ENCODE peak calls at places on chromosomes 7 and 10, in six cellular contexts. G is astrocyte, O is tibial artery, Y is HepG2, J is adrenal gland, V is psoas muscle. B is an unnamed sample.

GRCh38 chr7:31982962-31983361 is 87.2 kb downstream of the PDE1C start:
- DNase-seq in J (no peak), G (no peak), V (no peak), Y (no peak), O (no peak), B (no peak)

GRCh38 chr10:86287966-86288579 is 78.5 kb downstream of the GRID1 start:
- DNase-seq in J (peak; percentile 9), O (peak; percentile 13), Y (no peak), V (no peak), G (no peak), B (no peak)

GRCh38 chr10:97534746-97535367 is 36.1 kb downstream of the UBTD1 start:
- DNase-seq in V (peak; percentile 75), J (peak; percentile 46), O (no peak), Y (peak; percentile 44), G (no peak), B (peak; percentile 40)

GRCh38 chr10:28796606-28797512 is 119.5 kb downstream of the BAMBI start:
- DNase-seq in Y (no peak), O (peak; percentile 81), V (peak; percentile 59), G (peak; percentile 75), J (peak; percentile 87), B (peak; percentile 52)

GRCh38 chr10:24625778-24626177 is 97.9 kb downstream of the ARHGAP21 start:
- DNase-seq in O (no peak), G (no peak), Y (no peak), V (no peak), J (no peak), B (no peak)

GRCh38 chr7:91383186-91383585 is 119.0 kb downstream of the FZD1 start:
- DNase-seq in O (no peak), Y (no peak), J (no peak), V (no peak), G (peak; percentile 71), B (peak; percentile 4)

GRCh38 chr7:138483516-138483915 is 23.5 kb downstream of the TRIM24 start:
- DNase-seq in Y (no peak), J (no peak), V (no peak), G (no peak), O (no peak), B (no peak)

GRCh38 chr7:87001214-87001613 is 58.2 kb downstream of the ELAPOR2 start:
- DNase-seq in G (peak; percentile 57), V (no peak), O (no peak), Y (no peak), J (no peak), B (peak; percentile 38)

GRCh38 chr10:58385784-58386112 is 538 bp downstream of the TFAM start:
- DNase-seq in V (peak; percentile 43), Y (peak; percentile 2), G (no peak), O (no peak), J (peak; percentile 25), B (peak; percentile 40)

GRCh38 chr10:121130382-121130781 is 279.2 kb downstream of the WDR11 start:
- DNase-seq in J (no peak), O (no peak), Y (no peak), G (no peak), V (no peak), B (no peak)

GRCh38 chr7:151579642-151580041 is 59.9 kb upstream of the RHEB start:
- DNase-seq in G (no peak), V (no peak), Y (no peak), O (no peak), J (no peak), B (no peak)

GRCh38 chr10:47303105-47303504 is 3.1 kb downstream of the GDF10 start:
- DNase-seq in J (no peak), O (no peak), V (no peak), G (no peak), Y (no peak), B (no peak)

GRCh38 chr10:49107111-49107889 is 8.0 kb downstream of the VSTM4 start:
- DNase-seq in V (no peak), G (no peak), Y (no peak), O (no peak), J (no peak), B (no peak)

GRCh38 chr10:79884006-79884405 is 57.5 kb downstream of the NUTM2E start:
- DNase-seq in O (no peak), J (no peak), G (no peak), V (no peak), Y (no peak), B (no peak)

GRCh38 chr10:92123031-92123450 is 167.8 kb downstream of the CPEB3 start:
- DNase-seq in G (no peak), J (no peak), O (no peak), Y (peak; percentile 91), V (no peak), B (no peak)

GRCh38 chr7:149626972-149627371 is 129.4 kb upstream of the ZNF746 start:
- DNase-seq in V (no peak), G (no peak), Y (no peak), O (no peak), J (no peak), B (no peak)

GRCh38 chr7:24733414-24734060 is 23.7 kb downstream of the GSDME start:
- DNase-seq in Y (no peak), O (peak; percentile 42), V (no peak), G (no peak), J (no peak), B (no peak)

GRCh38 chr10:63765126-63765525 is 243.9 kb downstream of the REEP3 start:
- DNase-seq in O (no peak), Y (no peak), V (no peak), J (no peak), G (no peak), B (no peak)

GRCh38 chr10:14510346-14510745 is 179.6 kb upstream of the FRMD4A start:
- DNase-seq in V (no peak), G (no peak), Y (no peak), O (no peak), J (no peak), B (no peak)

GRCh38 chr7:17123020-17123419 is 175.4 kb upstream of the AHR start:
- DNase-seq in O (no peak), J (peak; percentile 31), V (no peak), Y (no peak), G (peak; percentile 91), B (no peak)

GRCh38 chr10:99958287-99958686 is 51.5 kb downstream of the DNMBP start:
- DNase-seq in J (no peak), Y (no peak), O (no peak), V (no peak), G (no peak), B (no peak)

GRCh38 chr10:63699785-63700184 is 178.6 kb downstream of the REEP3 start:
- DNase-seq in O (peak; percentile 74), Y (no peak), J (peak; percentile 72), V (peak; percentile 45), G (peak; percentile 72), B (peak; percentile 60)

GRCh38 chr7:92824450-92824849 is 11.9 kb downstream of the CDK6 start:
- DNase-seq in G (no peak), J (no peak), V (no peak), O (no peak), Y (no peak), B (no peak)

GRCh38 chr7:92823042-92823441 is 13.3 kb downstream of the CDK6 start:
- DNase-seq in G (no peak), Y (no peak), V (no peak), J (no peak), O (no peak), B (no peak)

GRCh38 chr7:92827464-92827863 is 8.9 kb downstream of the CDK6 start:
- DNase-seq in Y (no peak), V (no peak), G (peak; percentile 68), J (no peak), O (no peak), B (no peak)

GRCh38 chr7:92824901-92825480 is 11.4 kb downstream of the CDK6 start:
- DNase-seq in Y (no peak), O (no peak), J (no peak), G (no peak), V (no peak), B (no peak)

DNA sequence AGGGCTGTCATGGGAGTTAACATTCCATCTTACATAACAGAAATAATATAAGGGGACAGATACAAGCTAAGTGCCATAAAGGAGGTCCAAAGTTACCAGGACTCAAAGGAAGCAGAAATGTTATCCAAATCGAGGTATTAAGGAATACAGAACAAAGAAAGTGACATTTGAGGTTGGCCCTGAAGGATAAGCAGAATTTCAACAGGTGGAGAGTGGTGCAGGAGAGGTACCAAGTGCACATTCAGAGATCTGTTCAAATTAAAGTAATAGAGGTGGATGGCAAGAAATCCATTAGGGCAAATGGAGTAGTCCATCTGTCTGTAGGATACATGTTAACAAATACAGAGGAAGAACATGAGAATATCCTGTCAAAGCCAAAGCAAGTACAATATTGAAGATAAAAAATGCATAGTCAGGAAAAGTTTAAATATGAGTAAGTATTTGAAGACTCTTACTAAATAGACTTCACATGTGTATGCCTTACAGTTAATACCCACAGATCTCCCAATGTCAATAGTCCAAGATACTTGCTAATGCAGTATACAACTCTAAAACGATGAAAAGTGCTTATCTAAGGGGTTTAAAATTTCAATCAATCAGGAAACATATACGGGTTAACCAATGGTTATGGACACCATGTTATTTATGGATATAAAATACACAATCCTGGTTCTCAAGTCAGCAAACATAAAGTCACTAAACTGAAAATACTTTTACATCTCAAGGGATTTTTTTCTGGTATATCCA is 9.9 kb downstream of the CDK6 start:
- DNase-seq in O (no peak), Y (no peak), J (no peak), V (no peak), G (no peak), B (no peak)
- H3K36me3 ChIP-seq in O (no peaks in the 10 kb centered on the region), Y (peaks cover 20% of the 10 kb centered on the region), J (no peaks in the 10 kb centered on the region), V (no peaks in the 10 kb centered on the region), G (peaks cover 4% of the 10 kb centered on the region), B (peaks cover 54% of the 10 kb centered on the region)

GRCh38 chr10:72074413-72075183 is 13.8 kb downstream of the SPOCK2 start:
- DNase-seq in G (no peak), Y (no peak), O (no peak), J (no peak), V (peak; percentile 25), B (no peak)
- H3K36me3 ChIP-seq in G (no peaks in the 10 kb centered on the region), Y (no peaks in the 10 kb centered on the region), O (no peaks in the 10 kb centered on the region), J (no peaks in the 10 kb centered on the region), V (no peaks in the 10 kb centered on the region), B (no peaks in the 10 kb centered on the region)

DNA sequence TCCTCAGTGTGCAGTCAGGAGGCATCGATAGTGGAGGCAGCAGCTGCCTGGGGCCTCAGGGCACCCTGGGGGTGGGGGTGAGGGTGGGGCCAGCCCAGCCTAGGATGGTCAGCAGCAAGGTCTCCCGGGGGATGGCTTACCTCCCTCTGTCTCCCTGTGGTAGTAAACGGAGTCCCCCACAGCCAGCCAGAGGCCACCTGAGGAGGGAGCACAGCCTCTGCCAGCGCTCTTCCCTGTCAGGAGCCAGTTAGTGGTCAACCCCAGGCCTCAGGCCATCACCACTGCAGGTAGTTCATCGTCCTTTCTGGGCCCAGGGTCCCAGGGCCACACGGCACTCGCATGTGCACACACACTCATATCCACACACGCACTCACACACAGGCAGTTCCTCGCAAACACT is 22.1 kb downstream of the ACTR1A start:
- DNase-seq in G (no peak), V (peak; percentile 39), O (no peak), J (no peak), Y (no peak), B (no peak)
- H3K36me3 ChIP-seq in G (peaks cover 48% of the 10 kb centered on the region), V (peaks cover 3% of the 10 kb centered on the region), O (peaks cover 51% of the 10 kb centered on the region), J (no peaks in the 10 kb centered on the region), Y (peaks cover 51% of the 10 kb centered on the region), B (peaks cover 47% of the 10 kb centered on the region)

GRCh38 chr10:16663472-16663871 is 141.8 kb upstream of the C1QL3 start:
- DNase-seq in O (no peak), V (no peak), Y (no peak), J (no peak), G (no peak), B (no peak)

DNA sequence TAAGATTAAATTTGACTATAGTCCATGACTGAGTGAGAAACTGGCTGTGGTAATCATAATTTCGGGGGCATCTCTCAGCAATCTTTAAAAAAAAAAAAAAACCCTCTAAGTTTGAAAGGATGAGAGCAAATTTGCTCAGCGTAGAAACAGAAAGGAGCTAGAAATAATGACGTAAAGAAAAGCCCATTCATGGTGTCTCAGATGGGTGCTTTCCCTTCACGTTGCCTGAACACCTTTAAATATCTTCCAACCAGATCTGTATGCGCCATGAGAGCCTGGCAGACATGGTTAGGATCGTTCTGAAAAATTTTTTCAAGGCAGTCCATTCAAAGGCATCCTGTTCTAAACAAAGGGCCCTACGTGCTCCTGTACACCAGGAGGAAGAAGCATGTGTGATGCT is 141.2 kb upstream of the C1QL3 start:
- DNase-seq in J (no peak), V (no peak), Y (no peak), O (no peak), G (no peak), B (no peak)
- H3K36me3 ChIP-seq in J (no peaks in the 10 kb centered on the region), V (no peaks in the 10 kb centered on the region), Y (no peaks in the 10 kb centered on the region), O (no peaks in the 10 kb centered on the region), G (peaks cover 2% of the 10 kb centered on the region), B (no peaks in the 10 kb centered on the region)

B was measured in MG63.